ENCODE peak calls at places on chromosomes 16 and 17, in seven cellular contexts. W is IMR-90, S is mesendoderm, D is neuronal stem cell, L is H9, R is H1, X is trophoblast cell. E is an unnamed sample.

GRCh38 chr17:17467021-17467420 is 9.8 kb upstream of the MED9 start:
- DNase-seq in W (no peak), R (no peak), S (no peak), D (no peak), L (no peak), X (no peak), E (no peak)

GRCh38 chr17:31789707-31790505 is 69.1 kb downstream of the COPRS start:
- DNase-seq in X (no peak), R (no peak), L (no peak), D (no peak), W (no peak), S (no peak), E (no peak)

GRCh38 chr17:68148936-68149335 is 98.9 kb upstream of the AMZ2 start:
- DNase-seq in L (no peak), R (peak; percentile 10), S (no peak), W (no peak), D (no peak), X (no peak), E (no peak)

GRCh38 chr16:11401161-11402050 is 56.1 kb downstream of the RMI2 start:
- DNase-seq in X (no peak), D (no peak), S (no peak), W (no peak), L (no peak), R (no peak), E (no peak)

GRCh38 chr17:47698749-47699535 is 5.0 kb downstream of the TBKBP1 start:
- DNase-seq in L (peak; percentile 88), S (peak; percentile 57), X (peak; percentile 59), W (peak; percentile 29), D (peak; percentile 54), R (peak; percentile 92), E (peak; percentile 53)

GRCh38 chr16:69166221-69166833 is 20.6 kb upstream of the SNTB2 start:
- DNase-seq in L (no peak), S (no peak), X (no peak), W (peak; percentile 82), R (no peak), D (no peak), E (no peak)

GRCh38 chr17:52756739-52757138 is 598.2 kb upstream of the CA10 start:
- DNase-seq in L (no peak), R (no peak), D (no peak), S (no peak), X (no peak), W (no peak), E (no peak)

GRCh38 chr17:29585080-29585751 is 4.2 kb downstream of the GIT1 start:
- DNase-seq in L (no peak), R (no peak), S (no peak), X (no peak), W (no peak), D (no peak), E (no peak)

GRCh38 chr17:52678211-52678610 is 519.7 kb upstream of the CA10 start:
- DNase-seq in W (no peak), L (no peak), X (peak; percentile 96), S (no peak), R (no peak), D (no peak), E (no peak)

GRCh38 chr17:15377608-15378007 is 36.2 kb upstream of the TEKT3 start:
- DNase-seq in S (no peak), D (peak; percentile 49), R (no peak), L (no peak), X (peak; percentile 80), W (peak; percentile 54), E (peak; percentile 44)

GRCh38 chr17:57370051-57370581 is 113.8 kb downstream of the MSI2 start:
- DNase-seq in X (peak; percentile 95), L (no peak), R (no peak), W (peak; percentile 88), S (peak; percentile 35), D (no peak), E (peak; percentile 88)

GRCh38 chr17:83156408-83156807 is 77.0 kb downstream of the METRNL start:
- DNase-seq in X (no peak), R (no peak), W (no peak), D (no peak), L (no peak), S (no peak), E (no peak)

GRCh38 chr16:70018254-70018653 is 67.1 kb downstream of the CLEC18A start:
- DNase-seq in L (peak; percentile 67), X (peak; percentile 29), R (no peak), D (no peak), S (peak; percentile 81), W (peak; percentile 2), E (peak; percentile 28)

GRCh38 chr16:81446318-81447275 is 2.0 kb downstream of the CMIP start:
- DNase-seq in L (no peak), W (peak; percentile 51), X (peak; percentile 83), S (peak; percentile 66), R (peak; percentile 53), D (no peak), E (peak; percentile 52)

GRCh38 chr16:9837481-9837880 is 344.7 kb downstream of the GRIN2A start:
- DNase-seq in L (no peak), S (no peak), D (no peak), R (no peak), X (no peak), W (no peak), E (no peak)

GRCh38 chr17:61389670-61390478 is 9.8 kb upstream of the TBX2 start:
- DNase-seq in L (peak; percentile 85), D (no peak), S (peak; percentile 61), R (peak; percentile 92), X (peak; percentile 44), W (peak; percentile 41), E (peak; percentile 46)

GRCh38 chr17:11720816-11721215 is 122.5 kb downstream of the DNAH9 start:
- DNase-seq in X (no peak), D (no peak), R (no peak), S (no peak), L (no peak), W (no peak), E (no peak)

GRCh38 chr17:40025991-40026815 is 11.0 kb downstream of the CSF3 start:
- DNase-seq in X (no peak), D (no peak), S (no peak), W (no peak), L (no peak), R (no peak), E (no peak)

GRCh38 chr16:50717109-50717893 is 23.9 kb downstream of the NOD2 start:
- DNase-seq in W (no peak), R (no peak), S (no peak), X (no peak), L (no peak), D (no peak), E (no peak)

GRCh38 chr17:44222112-44222869 is 2.8 kb upstream of the UBTF start:
- DNase-seq in W (peak; percentile 66), R (peak; percentile 75), D (peak; percentile 67), X (peak; percentile 84), S (peak; percentile 90), L (peak; percentile 88), E (peak; percentile 88)

GRCh38 chr17:67679721-67680120 is 38.0 kb upstream of the NOL11 start:
- DNase-seq in L (no peak), D (no peak), R (no peak), W (no peak), X (no peak), S (no peak), E (no peak)

GRCh38 chr17:3636908-3637373 is 381 bp downstream of the CTNS start:
- DNase-seq in W (no peak), L (no peak), X (no peak), R (no peak), D (no peak), S (peak; percentile 29), E (peak; percentile 26)
- H2AK5ac ChIP-seq in W (no peak overlapping the region), L (no peak overlapping the region), X (no peak overlapping the region), R (no peak overlapping the region), D (peak overlapping the region; percentile 63), S (no peak overlapping the region), E (no peak overlapping the region)

GRCh38 chr16:14097182-14097951 is 26.2 kb downstream of the MRTFB start:
- DNase-seq in W (no peak), L (no peak), R (no peak), D (peak; percentile 17), X (peak; percentile 99), S (no peak), E (peak; percentile 38)

GRCh38 chr16:14088155-14088753 is 17.1 kb downstream of the MRTFB start:
- DNase-seq in W (no peak), X (peak; percentile 58), R (no peak), L (no peak), D (no peak), S (no peak), E (peak; percentile 52)

GRCh38 chr16:14095883-14096551 is 24.9 kb downstream of the MRTFB start:
- DNase-seq in L (no peak), S (peak; percentile 45), D (no peak), R (no peak), W (peak; percentile 43), X (peak; percentile 92), E (no peak)

GRCh38 chr16:14089283-14089823 is 18.2 kb downstream of the MRTFB start:
- DNase-seq in W (no peak), D (no peak), R (no peak), X (no peak), S (no peak), L (no peak), E (no peak)

DNA sequence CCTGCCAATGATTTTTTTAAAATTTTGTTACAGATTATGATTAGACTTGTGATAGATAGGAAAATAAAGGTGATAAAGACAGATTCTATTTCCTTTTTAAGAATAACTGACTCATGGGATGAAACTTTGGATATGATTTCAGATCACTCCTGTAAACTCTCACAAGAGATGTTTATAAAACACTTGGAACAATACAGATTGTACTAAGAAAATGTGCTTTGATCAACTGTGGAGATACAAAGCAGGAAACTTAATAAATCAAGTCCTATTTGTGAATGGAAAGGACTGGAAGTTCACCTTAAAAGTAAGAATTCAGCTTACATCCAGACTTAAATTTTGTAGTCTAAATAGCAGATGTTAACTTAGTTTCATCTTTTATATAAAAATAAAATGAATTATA is 21.5 kb downstream of the MRTFB start:
- DNase-seq in X (no peak), W (peak; percentile 24), R (no peak), L (no peak), S (no peak), D (no peak), E (no peak)
- H3K4me1 ChIP-seq in X (peaks cover 6% of the 10 kb centered on the region), W (no peaks in the 10 kb centered on the region), R (no peaks in the 10 kb centered on the region), L (peaks cover 2% of the 10 kb centered on the region), S (peaks cover 2% of the 10 kb centered on the region), D (peaks cover 3% of the 10 kb centered on the region), E (peaks cover 3% of the 10 kb centered on the region)

DNA sequence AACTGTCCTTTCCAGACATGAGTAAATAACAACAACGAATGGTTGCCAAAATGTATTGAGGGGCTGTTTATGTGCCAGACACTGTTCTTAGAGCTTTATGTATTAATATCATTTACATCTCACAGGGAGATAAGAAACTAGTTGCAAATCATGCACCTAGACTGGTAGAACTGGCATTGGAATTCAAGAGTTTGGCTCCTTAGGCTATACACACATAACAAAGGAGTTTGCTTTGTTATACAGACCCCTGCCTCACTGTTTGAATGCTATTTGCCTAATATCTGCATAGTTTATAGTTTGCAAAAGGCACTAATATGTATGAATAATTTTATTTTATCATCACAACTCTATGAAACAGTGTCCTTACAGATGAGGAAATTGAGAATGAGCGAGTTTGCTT is 100.0 kb downstream of the FTO start:
- DNase-seq in L (no peak), X (peak; percentile 77), D (no peak), S (no peak), W (no peak), R (no peak), E (no peak)
- H2AK5ac ChIP-seq in L (no peak overlapping the region), X (no peak overlapping the region), D (no peak overlapping the region), S (no peak overlapping the region), W (no peak overlapping the region), R (no peak overlapping the region), E (no peak overlapping the region)

GRCh38 chr17:63783522-63783921 is 9.6 kb downstream of the DDX42 start:
- DNase-seq in D (no peak), L (no peak), R (no peak), S (no peak), W (no peak), X (no peak), E (no peak)
- H3K4me1 ChIP-seq in D (no peaks in the 10 kb centered on the region), L (no peaks in the 10 kb centered on the region), R (no peaks in the 10 kb centered on the region), S (no peaks in the 10 kb centered on the region), W (peaks cover 8% of the 10 kb centered on the region), X (no peaks in the 10 kb centered on the region), E (peaks cover 9% of the 10 kb centered on the region)

E was measured in mesenchymal stem cell.